ENCODE peak calls at places on chromosomes 7 and 10, in seven cellular contexts. V is MCF 10A; Y is AG08396; L is left ventricle myocardium superior; C is amniotic stem cell; W is HuH-7; X is naive thymus-derived CD8-positive, alpha-beta T cell. S is an unnamed sample.

GRCh38 chr7:85090138-85090537 is 96.7 kb downstream of the SEMA3D start:
- DNase-seq in W (no peak), C (no peak), V (no peak), X (no peak), Y (no peak), L (peak; percentile 46), S (no peak)

GRCh38 chr10:133213641-133214467 is 16.2 kb upstream of the UTF1 start:
- DNase-seq in V (no peak), L (no peak), Y (no peak), W (no peak), C (no peak), X (peak; percentile 2), S (no peak)

GRCh38 chr10:95880704-95881103 is 27.1 kb upstream of the CC2D2B start:
- DNase-seq in Y (no peak), X (no peak), W (no peak), V (no peak), C (no peak), L (no peak), S (no peak)

GRCh38 chr7:46357851-46358250 is 436.8 kb upstream of the IGFBP3 start:
- DNase-seq in X (no peak), Y (no peak), C (no peak), L (no peak), V (no peak), W (no peak), S (no peak)

GRCh38 chr7:92753614-92754013 is 82.8 kb downstream of the CDK6 start:
- DNase-seq in W (no peak), C (no peak), L (no peak), Y (no peak), V (no peak), X (no peak), S (no peak)

GRCh38 chr10:125135771-125136035 is 24.7 kb downstream of the CTBP2 start:
- DNase-seq in Y (no peak), C (no peak), V (no peak), W (no peak), L (no peak), X (no peak), S (no peak)

GRCh38 chr7:83271212-83272099 is 108.8 kb upstream of the PCLO start:
- DNase-seq in W (no peak), X (no peak), C (peak; percentile 12), L (no peak), V (peak; percentile 30), Y (peak; percentile 2), S (peak; percentile 54)

GRCh38 chr10:44193156-44193555 is 191.7 kb downstream of the CXCL12 start:
- DNase-seq in L (no peak), Y (no peak), V (no peak), C (no peak), X (no peak), W (no peak), S (no peak)

GRCh38 chr7:14720792-14721191 is 181.8 kb downstream of the DGKB start:
- DNase-seq in W (no peak), Y (no peak), L (no peak), V (no peak), X (no peak), C (no peak), S (no peak)

GRCh38 chr10:79038841-79039201 is 29.9 kb upstream of the ZMIZ1 start:
- DNase-seq in C (no peak), Y (no peak), W (no peak), V (no peak), L (no peak), X (no peak), S (no peak)

GRCh38 chr10:89382757-89383156 is 4.9 kb downstream of the IFIT1B start:
- DNase-seq in X (no peak), Y (no peak), V (no peak), W (no peak), C (no peak), L (no peak), S (no peak)

GRCh38 chr10:33332183-33333031 is 2.1 kb downstream of the NRP1 start:
- DNase-seq in V (peak; percentile 65), W (no peak), X (no peak), Y (no peak), C (no peak), L (no peak), S (no peak)

GRCh38 chr10:82628373-82628772 is 753.4 kb downstream of the NRG3 start:
- DNase-seq in C (no peak), V (no peak), X (no peak), L (no peak), Y (no peak), W (no peak), S (no peak)

GRCh38 chr7:156949541-156950380 is at the start of gene NOM1:
- DNase-seq in W (peak; percentile 90), X (peak; percentile 98), C (peak; percentile 62), Y (peak; percentile 97), V (peak; percentile 86), L (peak; percentile 96), S (peak; percentile 85)

GRCh38 chr7:113113912-113114311 is 4.4 kb downstream of the SMIM30 start:
- DNase-seq in Y (no peak), C (no peak), W (no peak), V (peak; percentile 16), L (no peak), X (no peak), S (no peak)

GRCh38 chr10:48253970-48254657 is 20.4 kb downstream of the FRMPD2 start:
- DNase-seq in V (peak; percentile 63), Y (no peak), W (no peak), C (no peak), X (no peak), L (no peak), S (no peak)

GRCh38 chr7:121669144-121669543 is 203.8 kb upstream of the PTPRZ1 start:
- DNase-seq in Y (no peak), L (no peak), V (no peak), W (no peak), C (no peak), X (no peak), S (no peak)

GRCh38 chr10:34484164-34484563 is 330.9 kb downstream of the PARD3 start:
- DNase-seq in W (no peak), Y (no peak), V (no peak), X (no peak), L (no peak), C (no peak), S (no peak)

GRCh38 chr10:81920213-81920829 is 45.3 kb downstream of the NRG3 start:
- DNase-seq in C (no peak), W (peak; percentile 11), Y (no peak), X (no peak), V (peak; percentile 30), L (no peak), S (no peak)

GRCh38 chr10:103932996-103933395 is 15.0 kb upstream of the STN1 start:
- DNase-seq in Y (no peak), L (no peak), V (no peak), C (no peak), W (no peak), X (no peak), S (no peak)

GRCh38 chr10:50216418-50216817 is 34.9 kb downstream of the ASAH2 start:
- DNase-seq in C (no peak), W (no peak), Y (no peak), X (no peak), V (no peak), L (no peak), S (no peak)

GRCh38 chr7:157709531-157710251 is 372.9 kb downstream of the DNAJB6 start:
- DNase-seq in V (no peak), X (no peak), Y (no peak), L (no peak), W (no peak), C (no peak), S (no peak)

GRCh38 chr10:20817646-20818045 is 79.5 kb downstream of the NEBL start:
- DNase-seq in C (no peak), W (no peak), V (peak; percentile 8), L (no peak), X (no peak), Y (no peak), S (no peak)

GRCh38 chr7:55109384-55110167 is 90.8 kb downstream of the EGFR start:
- DNase-seq in L (no peak), Y (no peak), C (no peak), V (peak; percentile 96), X (no peak), W (no peak), S (no peak)